ENCODE peak calls at places on chromosomes 16 and 17, in four cellular contexts. G is heart right ventricle, P is body of pancreas, E is breast epithelium. O is an unnamed sample.

GRCh38 chr16:30527635-30528178 is 1.3 kb upstream of the ZNF768 start:
- DNase-seq in G (no peak), P (peak), E (peak), O (no peak)

GRCh38 chr17:58534331-58534730 is 19.9 kb upstream of the MTMR4 start:
- DNase-seq in E (no peak), P (no peak), G (no peak), O (no peak)

GRCh38 chr16:71708696-71709095 is 15.8 kb downstream of the PHLPP2 start:
- DNase-seq in P (no peak), E (no peak), G (no peak), O (no peak)

GRCh38 chr17:3655766-3656165 is 12.6 kb downstream of the TAX1BP3 start:
- DNase-seq in G (no peak), E (no peak), P (no peak), O (no peak)

GRCh38 chr17:64084940-64085649 is 44.8 kb downstream of the ERN1 start:
- DNase-seq in P (no peak), E (no peak), G (no peak), O (no peak)

GRCh38 chr17:8820311-8821010 is 21.3 kb upstream of the MFSD6L start:
- DNase-seq in P (no peak), G (no peak), E (no peak), O (no peak)

GRCh38 chr16:2751577-2752034 is 832 bp upstream of the SRRM2 start:
- DNase-seq in E (no peak), G (no peak), P (no peak), O (no peak)

GRCh38 chr16:67822511-67822910 is 15.8 kb downstream of the TSNAXIP1 start:
- DNase-seq in E (no peak), G (no peak), P (no peak), O (no peak)

GRCh38 chr17:63955791-63956190 is 16.9 kb downstream of the SCN4A start:
- DNase-seq in E (no peak), P (no peak), G (no peak), O (no peak)

GRCh38 chr17:71438631-71439146 is 682.1 kb upstream of the SOX9 start:
- DNase-seq in P (peak), E (no peak), G (no peak), O (no peak)
- TF ChIP-seq CTCF in P (no peak), E (no peak), G (no peak), O (no peak)

GRCh38 chr16:1074379-1074649 is 1.8 kb downstream of the SSTR5 start:
- DNase-seq in P (no peak), G (no peak), E (no peak), O (no peak)

GRCh38 chr16:1073262-1073558 is 663 bp downstream of the SSTR5 start:
- DNase-seq in P (no peak), E (no peak), G (no peak), O (no peak)

GRCh38 chr16:1075546-1075945 is 3.0 kb downstream of the SSTR5 start:
- DNase-seq in P (no peak), E (no peak), G (no peak), O (no peak)

GRCh38 chr16:1072526-1073261 is at the start of gene SSTR5:
- DNase-seq in E (no peak), P (no peak), G (no peak), O (no peak)

GRCh38 chr16:1073566-1074378 is 1.2 kb downstream of the SSTR5 start:
- DNase-seq in P (no peak), E (no peak), G (peak), O (no peak)
- TF ChIP-seq CTCF in P (no peak), E (no peak), G (peak), O (no peak)

GRCh38 chr17:70808596-70808995 is 639.3 kb downstream of the KCNJ2 start:
- DNase-seq in G (no peak), E (no peak), P (no peak), O (no peak)
- TF ChIP-seq CTCF in G (no peak), E (no peak), P (no peak), O (no peak)

DNA sequence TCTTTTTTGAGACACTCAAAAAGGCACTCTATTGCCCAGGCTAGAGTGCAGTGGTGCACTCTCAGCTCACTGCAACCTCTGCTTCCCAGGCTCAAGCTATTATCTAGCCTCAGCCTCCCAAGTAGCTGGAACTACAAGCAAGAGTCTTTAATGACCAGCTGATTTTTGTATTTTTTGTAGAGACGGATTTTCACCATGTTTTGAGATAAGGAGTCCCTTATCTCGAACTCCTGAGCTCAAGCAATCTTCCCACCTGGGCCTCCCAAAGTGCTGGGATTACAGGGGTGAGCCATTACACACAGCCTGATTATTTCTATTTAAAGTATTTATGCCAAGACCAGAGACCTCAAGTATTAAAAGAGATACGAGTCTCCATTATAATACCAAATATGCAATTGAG is 566.1 kb upstream of the CA10 start:
- DNase-seq in P (no peak), G (no peak), E (no peak), O (no peak)
- TF ChIP-seq CTCF in P (no peak), G (no peak), E (no peak), O (no peak)

GRCh38 chr16:85452364-85453178 is 160.6 kb upstream of the GSE1 start:
- DNase-seq in E (no peak), P (no peak), G (no peak), O (no peak)
- TF ChIP-seq CTCF in E (no peak), P (no peak), G (no peak), O (no peak)

GRCh38 chr17:79577485-79578187 is 33.2 kb downstream of the RBFOX3 start:
- DNase-seq in P (no peak), G (no peak), E (no peak), O (no peak)
- TF ChIP-seq CTCF in P (no peak), G (no peak), E (no peak), O (no peak)

DNA sequence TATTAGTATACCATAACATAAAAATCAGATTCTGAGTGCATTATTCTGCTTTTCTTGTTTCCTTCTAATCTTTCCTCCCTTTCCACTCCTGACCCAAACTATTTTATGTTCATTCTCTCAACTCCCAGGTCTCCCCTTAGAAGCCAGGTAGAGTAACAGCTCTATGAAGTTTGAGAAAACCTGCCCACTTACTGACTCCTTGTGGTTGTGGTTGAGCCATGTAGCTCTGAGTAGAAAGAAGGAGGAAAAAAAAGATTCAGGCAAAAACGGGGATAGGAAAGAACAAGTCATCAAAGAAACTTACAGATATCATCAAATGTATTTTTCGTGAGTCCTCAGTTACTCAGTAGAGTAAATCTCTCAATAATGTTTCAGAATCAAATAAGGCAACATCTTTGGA is 216.7 kb downstream of the PMP22 start:
- DNase-seq in E (no peak), G (no peak), P (no peak), O (no peak)
- TF ChIP-seq CTCF in E (no peak), G (no peak), P (no peak), O (no peak)

GRCh38 chr16:86665929-86666328 is 87.6 kb downstream of the FOXL1 start:
- DNase-seq in G (no peak), P (no peak), E (no peak), O (no peak)

GRCh38 chr16:86665319-86665675 is 86.9 kb downstream of the FOXL1 start:
- DNase-seq in G (no peak), P (no peak), E (no peak), O (no peak)

GRCh38 chr16:86663691-86664517 is 85.6 kb downstream of the FOXL1 start:
- DNase-seq in E (no peak), P (no peak), G (no peak), O (no peak)

GRCh38 chr16:86662740-86663139 is 84.4 kb downstream of the FOXL1 start:
- DNase-seq in P (no peak), E (no peak), G (no peak), O (no peak)

DNA sequence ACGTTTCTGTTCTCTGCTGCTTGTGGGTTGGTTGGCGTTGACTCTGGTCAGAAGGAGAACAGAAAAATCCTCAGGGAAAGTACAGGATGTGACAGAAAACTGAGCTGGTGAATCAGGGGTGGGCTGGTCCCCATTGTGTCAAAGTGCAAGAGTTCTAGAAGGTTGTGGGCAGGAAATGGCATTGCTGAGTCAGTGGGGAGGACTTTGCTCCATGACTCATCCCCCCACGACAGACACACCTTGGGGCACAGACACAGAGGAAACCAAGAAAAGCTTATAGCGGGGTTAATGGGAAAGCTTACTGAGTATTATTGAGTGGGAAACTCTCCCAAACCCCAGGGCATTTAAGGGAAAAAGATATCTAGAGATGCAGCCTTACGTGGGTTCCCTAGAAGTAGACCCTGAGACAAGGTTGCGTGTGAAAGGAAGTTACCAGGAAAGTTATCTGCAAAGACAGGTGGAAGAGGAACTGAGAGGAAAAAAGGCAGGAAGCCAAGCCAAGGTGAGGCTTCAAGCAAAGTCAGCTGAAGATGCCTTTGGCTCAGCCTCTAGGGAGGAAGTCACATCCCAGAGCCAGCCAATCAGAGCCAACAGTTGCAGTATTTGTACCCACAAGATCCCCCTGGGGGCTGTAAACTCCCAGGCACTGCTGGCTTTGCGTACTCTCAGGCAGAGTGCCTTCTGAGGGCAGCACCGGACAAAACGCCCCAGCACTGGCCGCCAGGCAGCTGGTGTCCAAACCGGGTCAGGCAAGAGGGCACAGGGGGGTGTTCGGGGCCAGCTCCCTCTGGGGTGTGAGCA is 86.4 kb downstream of the FOXL1 start:
- DNase-seq in E (no peak), G (no peak), P (peak), O (no peak)
- TF ChIP-seq CTCF in E (no peak), G (no peak), P (no peak), O (no peak)

GRCh38 chr17:46193626-46194392 is 580 bp upstream of the KANSL1 start:
- DNase-seq in P (peak), G (peak), E (peak), O (peak)
- TF ChIP-seq CTCF in P (no peak), G (peak), E (peak), O (no peak)

GRCh38 chr17:36124879-36125824 is 21.5 kb downstream of the CCL4 start:
- DNase-seq in P (no peak), G (no peak), E (no peak), O (no peak)
- TF ChIP-seq CTCF in P (no peak), G (no peak), E (no peak), O (no peak)

O was measured in omental fat pad.